ENCODE peak calls at places on chromosomes 6 and 20, in five cellular contexts. One of them, this sample, is unnamed.

GRCh38 chr20:50283922-50284810 is 93.5 kb downstream of the CEBPB start:
- DNase-seq in IMR-90: peak; percentile 66
- DNase-seq in SK-N-SH: no peak
- DNase-seq in A549: peak; percentile 61
- DNase-seq in GM12878: no peak
- DNase-seq in this sample: peak; percentile 55

GRCh38 chr20:63224272-63225081 is 8.5 kb upstream of the YTHDF1 start:
- DNase-seq in IMR-90: peak; percentile 44
- DNase-seq in SK-N-SH: peak; percentile 78
- DNase-seq in A549: peak; percentile 60
- DNase-seq in GM12878: no peak
- DNase-seq in this sample: peak; percentile 57

GRCh38 chr6:111871207-111871606 is 2.0 kb downstream of the FYN start:
- DNase-seq in IMR-90: no peak
- DNase-seq in SK-N-SH: no peak
- DNase-seq in A549: no peak
- DNase-seq in GM12878: no peak
- DNase-seq in this sample: no peak

GRCh38 chr6:4774715-4775590 is 1.3 kb upstream of the CDYL start:
- DNase-seq in IMR-90: no peak
- DNase-seq in SK-N-SH: peak; percentile 37
- DNase-seq in A549: no peak
- DNase-seq in GM12878: no peak
- DNase-seq in this sample: no peak

GRCh38 chr6:166540631-166541331 is 45.7 kb downstream of the RAMACL start:
- DNase-seq in IMR-90: peak; percentile 17
- DNase-seq in SK-N-SH: no peak
- DNase-seq in A549: no peak
- DNase-seq in GM12878: peak; percentile 66
- DNase-seq in this sample: peak; percentile 26

GRCh38 chr20:48750941-48751620 is 76.7 kb downstream of the PREX1 start:
- DNase-seq in IMR-90: no peak
- DNase-seq in SK-N-SH: peak; percentile 28
- DNase-seq in A549: no peak
- DNase-seq in GM12878: no peak
- DNase-seq in this sample: no peak

GRCh38 chr20:23294166-23294565 is 56.4 kb upstream of the NXT1 start:
- DNase-seq in IMR-90: no peak
- DNase-seq in SK-N-SH: no peak
- DNase-seq in A549: no peak
- DNase-seq in GM12878: no peak
- DNase-seq in this sample: no peak

GRCh38 chr20:38728911-38729642 is 4.8 kb downstream of the SLC32A1 start:
- DNase-seq in IMR-90: no peak
- DNase-seq in SK-N-SH: peak; percentile 56
- DNase-seq in A549: no peak
- DNase-seq in GM12878: no peak
- DNase-seq in this sample: no peak

GRCh38 chr6:45163952-45164766 is 164.0 kb upstream of the RUNX2 start:
- DNase-seq in IMR-90: no peak
- DNase-seq in SK-N-SH: no peak
- DNase-seq in A549: no peak
- DNase-seq in GM12878: peak; percentile 51
- DNase-seq in this sample: no peak

GRCh38 chr6:42418739-42419138 is 33.0 kb downstream of the TRERF1 start:
- DNase-seq in IMR-90: no peak
- DNase-seq in SK-N-SH: no peak
- DNase-seq in A549: no peak
- DNase-seq in GM12878: no peak
- DNase-seq in this sample: no peak

GRCh38 chr20:61191096-61191495 is 61.0 kb upstream of the CDH4 start:
- DNase-seq in IMR-90: no peak
- DNase-seq in SK-N-SH: no peak
- DNase-seq in A549: no peak
- DNase-seq in GM12878: no peak
- DNase-seq in this sample: no peak

GRCh38 chr6:56914791-56915658 is 39.9 kb upstream of the BEND6 start:
- DNase-seq in IMR-90: no peak
- DNase-seq in SK-N-SH: peak; percentile 61
- DNase-seq in A549: no peak
- DNase-seq in GM12878: no peak
- DNase-seq in this sample: peak; percentile 41

GRCh38 chr6:128422200-128422599 is 98.2 kb downstream of the PTPRK start:
- DNase-seq in IMR-90: no peak
- DNase-seq in SK-N-SH: no peak
- DNase-seq in A549: no peak
- DNase-seq in GM12878: no peak
- DNase-seq in this sample: no peak

GRCh38 chr6:71028236-71028876 is 71.5 kb upstream of the B3GAT2 start:
- DNase-seq in IMR-90: no peak
- DNase-seq in SK-N-SH: no peak
- DNase-seq in A549: no peak
- DNase-seq in GM12878: no peak
- DNase-seq in this sample: no peak

GRCh38 chr20:57698191-57698866 is 11.5 kb downstream of the PMEPA1 start:
- DNase-seq in IMR-90: peak; percentile 98
- DNase-seq in SK-N-SH: peak; percentile 57
- DNase-seq in A549: peak; percentile 99
- DNase-seq in GM12878: no peak
- DNase-seq in this sample: no peak

GRCh38 chr6:25342784-25343183 is 63.6 kb downstream of the CARMIL1 start:
- DNase-seq in IMR-90: peak; percentile 24
- DNase-seq in SK-N-SH: peak; percentile 33
- DNase-seq in A549: peak; percentile 5
- DNase-seq in GM12878: no peak
- DNase-seq in this sample: no peak

DNA sequence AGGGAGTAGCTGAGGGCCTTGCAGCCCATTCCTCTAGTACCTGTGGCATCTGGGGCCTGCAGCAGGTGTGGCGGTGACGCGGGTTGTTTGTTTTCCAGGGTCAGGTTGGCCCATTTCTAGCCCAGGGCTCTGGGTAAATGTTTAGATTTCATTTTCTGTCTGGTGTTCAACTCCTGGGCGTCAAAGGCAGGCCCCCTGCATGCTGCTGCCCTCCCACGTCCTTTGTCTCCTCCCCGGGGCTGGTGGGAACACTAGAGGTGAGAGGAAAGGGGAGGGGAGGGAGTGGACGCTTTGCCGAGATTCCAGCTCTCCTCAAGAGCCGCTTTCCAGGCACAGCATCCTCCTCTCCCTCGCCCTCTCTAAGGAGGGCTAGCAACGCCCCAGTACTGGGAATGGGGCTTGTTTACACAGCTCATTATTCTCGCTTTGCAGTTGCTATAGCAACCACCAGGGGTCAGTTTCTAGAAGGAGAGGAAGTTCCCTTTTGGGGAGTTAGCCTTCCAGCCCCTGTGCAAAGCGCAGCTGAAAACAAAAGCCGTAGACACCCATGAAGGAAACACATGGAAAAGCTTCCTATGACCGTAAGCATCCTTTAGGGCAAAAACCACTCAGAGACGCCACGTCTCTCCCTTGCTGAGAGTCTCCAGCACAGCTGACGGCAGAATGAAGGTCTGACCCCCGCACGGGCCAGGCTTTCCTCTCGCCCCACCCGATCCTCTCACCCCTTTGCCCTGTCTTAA is 170.6 kb downstream of the LY86 start:
- DNase-seq in IMR-90: peak; percentile 61
- DNase-seq in SK-N-SH: peak; percentile 47
- DNase-seq in A549: peak; percentile 30
- DNase-seq in GM12878: peak; percentile 13
- DNase-seq in this sample: peak; percentile 79
- TF ChIP-seq RCOR1 in IMR-90: no peak
- TF ChIP-seq RCOR1 in SK-N-SH: no peak
- TF ChIP-seq RCOR1 in A549: no peak
- TF ChIP-seq RCOR1 in GM12878: no peak
- TF ChIP-seq RCOR1 in this sample: no peak

GRCh38 chr6:79570129-79570801 is 33.0 kb upstream of the LCA5 start:
- DNase-seq in IMR-90: peak; percentile 72
- DNase-seq in SK-N-SH: peak; percentile 5
- DNase-seq in A549: no peak
- DNase-seq in GM12878: no peak
- DNase-seq in this sample: no peak
- TF ChIP-seq RCOR1 in IMR-90: no peak
- TF ChIP-seq RCOR1 in SK-N-SH: no peak
- TF ChIP-seq RCOR1 in A549: no peak
- TF ChIP-seq RCOR1 in GM12878: no peak
- TF ChIP-seq RCOR1 in this sample: no peak

DNA sequence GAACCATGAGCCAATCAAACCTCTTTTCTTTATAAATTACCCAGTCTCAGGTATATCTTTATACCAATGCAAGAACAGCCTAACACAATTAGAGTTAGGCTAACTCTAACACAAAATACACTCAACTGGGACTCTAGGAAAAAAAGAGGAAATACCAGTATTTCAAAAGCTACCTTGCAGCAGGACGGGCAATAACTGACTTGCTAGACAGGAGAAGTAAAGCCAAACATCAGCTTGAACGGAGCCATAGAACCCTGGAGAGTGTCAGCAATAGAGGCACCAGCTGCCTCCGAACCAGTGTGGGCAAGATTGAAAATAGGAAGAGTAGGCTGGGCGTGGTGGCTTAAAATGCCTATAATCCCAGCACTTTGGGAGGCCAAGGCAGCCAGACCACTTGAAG is 162.0 kb upstream of the SOX4 start:
- DNase-seq in IMR-90: no peak
- DNase-seq in SK-N-SH: no peak
- DNase-seq in A549: no peak
- DNase-seq in GM12878: no peak
- DNase-seq in this sample: no peak
- TF ChIP-seq RCOR1 in IMR-90: no peak
- TF ChIP-seq RCOR1 in SK-N-SH: no peak
- TF ChIP-seq RCOR1 in A549: no peak
- TF ChIP-seq RCOR1 in GM12878: no peak
- TF ChIP-seq RCOR1 in this sample: no peak

GRCh38 chr6:124743420-124743819 is 218.8 kb upstream of the RNF217 start:
- DNase-seq in IMR-90: no peak
- DNase-seq in SK-N-SH: no peak
- DNase-seq in A549: no peak
- DNase-seq in GM12878: no peak
- DNase-seq in this sample: no peak

GRCh38 chr6:124738496-124738895 is 223.7 kb upstream of the RNF217 start:
- DNase-seq in IMR-90: no peak
- DNase-seq in SK-N-SH: no peak
- DNase-seq in A549: no peak
- DNase-seq in GM12878: no peak
- DNase-seq in this sample: no peak

GRCh38 chr6:124741341-124741740 is 220.9 kb upstream of the RNF217 start:
- DNase-seq in IMR-90: peak; percentile 5
- DNase-seq in SK-N-SH: no peak
- DNase-seq in A549: no peak
- DNase-seq in GM12878: no peak
- DNase-seq in this sample: no peak

GRCh38 chr6:124747336-124747735 is 214.9 kb upstream of the RNF217 start:
- DNase-seq in IMR-90: no peak
- DNase-seq in SK-N-SH: no peak
- DNase-seq in A549: no peak
- DNase-seq in GM12878: no peak
- DNase-seq in this sample: no peak

GRCh38 chr6:124742971-124743370 is 219.3 kb upstream of the RNF217 start:
- DNase-seq in IMR-90: no peak
- DNase-seq in SK-N-SH: no peak
- DNase-seq in A549: no peak
- DNase-seq in GM12878: no peak
- DNase-seq in this sample: no peak
- TF ChIP-seq RCOR1 in IMR-90: no peak
- TF ChIP-seq RCOR1 in SK-N-SH: no peak
- TF ChIP-seq RCOR1 in A549: no peak
- TF ChIP-seq RCOR1 in GM12878: no peak
- TF ChIP-seq RCOR1 in this sample: no peak

GRCh38 chr20:32247957-32248497 is 29.4 kb upstream of the KIF3B start:
- DNase-seq in IMR-90: no peak
- DNase-seq in SK-N-SH: no peak
- DNase-seq in A549: no peak
- DNase-seq in GM12878: no peak
- DNase-seq in this sample: no peak
- TF ChIP-seq RCOR1 in IMR-90: no peak
- TF ChIP-seq RCOR1 in SK-N-SH: no peak
- TF ChIP-seq RCOR1 in A549: no peak
- TF ChIP-seq RCOR1 in GM12878: no peak
- TF ChIP-seq RCOR1 in this sample: no peak

GRCh38 chr20:35279040-35279439 is 1.1 kb upstream of the MMP24OS start:
- DNase-seq in IMR-90: peak; percentile 27
- DNase-seq in SK-N-SH: no peak
- DNase-seq in A549: no peak
- DNase-seq in GM12878: no peak
- DNase-seq in this sample: no peak
- TF ChIP-seq RCOR1 in IMR-90: no peak
- TF ChIP-seq RCOR1 in SK-N-SH: no peak
- TF ChIP-seq RCOR1 in A549: no peak
- TF ChIP-seq RCOR1 in GM12878: no peak
- TF ChIP-seq RCOR1 in this sample: no peak

GRCh38 chr6:107819976-107820551 is 4.0 kb downstream of the SCML4 start:
- DNase-seq in IMR-90: peak; percentile 1
- DNase-seq in SK-N-SH: peak; percentile 61
- DNase-seq in A549: no peak
- DNase-seq in GM12878: no peak
- DNase-seq in this sample: no peak

GRCh38 chr6:107822154-107823046 is 1.7 kb downstream of the SCML4 start:
- DNase-seq in IMR-90: no peak
- DNase-seq in SK-N-SH: no peak
- DNase-seq in A549: no peak
- DNase-seq in GM12878: peak; percentile 21
- DNase-seq in this sample: no peak

GRCh38 chr6:107819217-107819616 is 4.9 kb downstream of the SCML4 start:
- DNase-seq in IMR-90: no peak
- DNase-seq in SK-N-SH: no peak
- DNase-seq in A549: no peak
- DNase-seq in GM12878: no peak
- DNase-seq in this sample: no peak

GRCh38 chr6:107821591-107821990 is 2.5 kb downstream of the SCML4 start:
- DNase-seq in IMR-90: no peak
- DNase-seq in SK-N-SH: no peak
- DNase-seq in A549: no peak
- DNase-seq in GM12878: no peak
- DNase-seq in this sample: no peak

GRCh38 chr6:107820571-107821261 is 3.4 kb downstream of the SCML4 start:
- DNase-seq in IMR-90: no peak
- DNase-seq in SK-N-SH: peak; percentile 37
- DNase-seq in A549: no peak
- DNase-seq in GM12878: no peak
- DNase-seq in this sample: no peak
- TF ChIP-seq RCOR1 in IMR-90: no peak
- TF ChIP-seq RCOR1 in SK-N-SH: no peak
- TF ChIP-seq RCOR1 in A549: no peak
- TF ChIP-seq RCOR1 in GM12878: no peak
- TF ChIP-seq RCOR1 in this sample: no peak

This sample was measured in K562.